ENCODE peak calls at places on chromosomes 13 and 19, in six cellular contexts. P, Y, U, A, T and L are unnamed samples.

GRCh38 chr13:38819596-38819995 is 132.7 kb downstream of the FREM2 start:
- DNase-seq in U (no peak), P (no peak), Y (no peak), T (no peak), A (no peak), L (no peak)

GRCh38 chr13:87712012-87712411 is 40.8 kb downstream of the SLITRK5 start:
- DNase-seq in Y (no peak), U (no peak), T (no peak), P (peak; percentile 3), A (no peak), L (no peak)

GRCh38 chr13:112254061-112254818 is 121.9 kb upstream of the SPACA7 start:
- DNase-seq in A (no peak), T (no peak), P (no peak), Y (no peak), U (no peak), L (no peak)

GRCh38 chr19:1318678-1319471 is 33.2 kb downstream of the EFNA2 start:
- DNase-seq in P (peak; percentile 76), U (no peak), T (no peak), Y (no peak), A (no peak), L (peak; percentile 54)

GRCh38 chr19:38061294-38061693 is 154.3 kb downstream of the SIPA1L3 start:
- DNase-seq in A (no peak), Y (no peak), P (no peak), U (no peak), T (no peak), L (no peak)

GRCh38 chr13:86914757-86915156 is 756.4 kb upstream of the SLITRK5 start:
- DNase-seq in T (no peak), U (no peak), A (no peak), Y (no peak), P (no peak), L (no peak)

GRCh38 chr19:42075364-42075615 is 676 bp upstream of the ZNF574 start:
- DNase-seq in U (no peak), A (no peak), P (no peak), Y (no peak), T (no peak), L (no peak)

GRCh38 chr13:42170029-42170428 is 101.9 kb upstream of the AKAP11 start:
- DNase-seq in P (peak; percentile 70), U (no peak), T (no peak), Y (no peak), A (no peak), L (no peak)

GRCh38 chr13:83221256-83221655 is 661.0 kb downstream of the SLITRK1 start:
- DNase-seq in Y (no peak), T (no peak), P (no peak), A (no peak), U (no peak), L (peak; percentile 27)

GRCh38 chr13:112688560-112689497 is 1.0 kb upstream of the ATP11A start:
- DNase-seq in Y (no peak), T (peak; percentile 88), A (peak; percentile 77), P (peak; percentile 58), U (peak; percentile 83), L (no peak)

GRCh38 chr13:80116107-80116506 is 224.8 kb downstream of the SPRY2 start:
- DNase-seq in T (no peak), P (no peak), U (no peak), Y (no peak), A (no peak), L (peak; percentile 45)

GRCh38 chr13:74889321-74889720 is 592.6 kb downstream of the TBC1D4 start:
- DNase-seq in Y (no peak), A (no peak), U (no peak), P (no peak), T (no peak), L (no peak)

GRCh38 chr13:42041684-42042035 is 6.8 kb upstream of the DGKH start:
- DNase-seq in Y (no peak), P (peak; percentile 76), A (peak; percentile 80), U (no peak), T (peak; percentile 77), L (no peak)

GRCh38 chr13:45615501-45616101 is at the start of gene ERICH6B:
- DNase-seq in P (peak; percentile 92), T (no peak), Y (no peak), A (no peak), U (no peak), L (no peak)

GRCh38 chr19:3319643-3320353 is 46.6 kb upstream of the NFIC start:
- DNase-seq in P (no peak), A (no peak), Y (no peak), T (no peak), U (no peak), L (peak; percentile 44)

GRCh38 chr19:43435775-43436174 is 21.1 kb downstream of the TEX101 start:
- DNase-seq in U (no peak), Y (no peak), P (no peak), A (no peak), T (no peak), L (no peak)

GRCh38 chr19:43441736-43442135 is 23.7 kb downstream of the LYPD3 start:
- DNase-seq in Y (no peak), P (no peak), A (no peak), U (no peak), T (no peak), L (no peak)

GRCh38 chr19:43438291-43439162 is 23.8 kb downstream of the TEX101 start:
- DNase-seq in T (no peak), A (no peak), U (no peak), Y (no peak), P (no peak), L (peak; percentile 92)

GRCh38 chr19:43437712-43438111 is 23.0 kb downstream of the TEX101 start:
- DNase-seq in U (no peak), P (no peak), A (no peak), Y (no peak), T (no peak), L (no peak)

DNA sequence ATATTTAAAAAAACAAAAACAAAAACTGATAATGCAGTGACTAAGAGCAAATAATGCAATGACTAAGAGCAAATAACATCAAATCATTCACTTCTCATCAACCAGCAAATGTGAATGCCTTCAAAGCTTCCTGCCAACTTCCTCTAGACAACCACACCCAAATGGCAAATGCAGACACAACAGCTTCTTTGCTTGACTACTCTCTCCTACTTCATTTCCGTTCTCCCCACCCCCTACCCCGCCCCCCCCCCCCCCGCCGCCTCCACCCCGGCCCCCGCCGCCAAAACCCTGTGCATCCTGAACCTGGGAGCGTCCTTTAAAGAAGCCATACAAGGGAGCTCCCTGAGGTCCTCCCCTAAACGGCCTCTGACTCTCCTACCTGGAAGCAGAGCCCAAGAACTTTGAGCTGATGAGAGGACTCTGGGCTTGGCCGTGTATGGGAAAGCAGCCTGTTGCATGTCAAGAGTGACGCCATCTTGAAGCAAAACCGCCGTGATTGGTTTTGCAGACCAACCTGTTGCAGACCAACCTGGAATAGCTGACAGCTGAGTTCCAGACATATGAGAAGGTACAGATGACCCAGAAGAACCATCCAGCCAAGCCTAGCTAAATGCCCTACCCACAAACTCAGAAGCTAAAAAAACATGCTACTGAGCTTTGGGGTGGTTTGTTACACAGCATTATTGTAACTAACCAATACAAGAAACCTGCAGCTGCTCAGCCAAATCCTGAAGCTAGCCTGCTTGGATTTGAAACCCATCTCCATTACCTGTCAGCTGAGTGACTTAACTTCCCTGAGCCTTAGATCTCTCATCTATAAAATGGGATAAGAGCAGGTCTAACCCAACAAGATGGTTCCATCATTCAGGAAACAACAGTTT is 24.7 kb downstream of the TEX101 start:
- DNase-seq in P (no peak), A (no peak), T (no peak), U (no peak), Y (peak; percentile 28), L (peak; percentile 54)
- H3K27ac ChIP-seq in P (no peak overlapping the region), A (no peak overlapping the region), T (no peak overlapping the region), U (peak overlapping the region; percentile 68), Y (peak overlapping the region; percentile 85), L (no peak overlapping the region)

GRCh38 chr19:8589177-8589714 is 12.0 kb upstream of the MYO1F start:
- DNase-seq in U (no peak), P (no peak), A (no peak), Y (no peak), T (no peak), L (no peak)

GRCh38 chr19:8596168-8596567 is 14.3 kb downstream of the ADAMTS10 start:
- DNase-seq in P (no peak), T (no peak), U (no peak), A (no peak), Y (no peak), L (no peak)

GRCh38 chr19:8593931-8594330 is 16.6 kb downstream of the ADAMTS10 start:
- DNase-seq in Y (no peak), T (no peak), U (no peak), A (no peak), P (no peak), L (peak; percentile 49)

GRCh38 chr19:8595651-8596050 is 14.9 kb downstream of the ADAMTS10 start:
- DNase-seq in Y (no peak), A (no peak), T (no peak), U (no peak), P (no peak), L (no peak)

DNA sequence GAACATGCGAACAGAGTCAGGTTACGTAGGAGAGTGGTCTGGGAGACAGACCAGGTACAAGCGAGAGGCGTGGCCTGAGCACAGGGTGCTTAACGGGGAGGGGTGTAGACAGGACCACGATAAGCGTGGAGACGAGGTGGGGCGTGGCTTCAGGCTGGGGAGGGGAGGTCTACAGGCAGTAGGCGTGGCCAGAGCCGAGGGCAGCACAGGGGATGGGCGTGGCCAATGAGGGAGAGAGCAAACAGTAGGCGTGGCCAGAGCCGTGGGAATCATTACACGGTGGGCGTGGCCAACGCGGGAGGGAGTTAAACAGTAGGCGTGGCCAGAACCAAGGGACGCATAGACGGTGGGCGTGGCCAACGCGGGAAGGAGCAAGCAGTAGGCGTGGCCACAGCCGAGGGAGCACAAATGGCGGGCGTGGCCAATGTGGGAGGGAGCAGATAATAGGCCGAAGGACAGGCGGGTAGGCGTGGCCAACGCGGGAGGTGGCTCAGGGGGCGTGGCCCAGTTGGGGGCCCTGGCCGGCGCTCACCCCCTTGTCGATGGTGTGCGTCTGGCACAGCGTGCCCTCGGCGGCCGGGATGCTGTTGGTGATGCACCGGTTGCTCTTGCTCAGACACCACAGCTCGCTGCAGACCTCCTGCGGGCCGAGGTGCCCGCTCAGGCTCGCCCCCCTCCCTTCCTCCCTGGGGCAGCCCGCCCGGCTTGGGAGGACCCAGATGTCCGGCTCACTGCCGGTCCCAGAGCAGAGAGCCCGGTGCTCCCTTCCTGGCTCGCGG is 15.2 kb upstream of the MYO1F start:
- DNase-seq in A (peak; percentile 99), Y (peak; percentile 97), U (peak; percentile 94), P (peak; percentile 100), T (peak; percentile 91), L (peak; percentile 99)
- H3K27ac ChIP-seq in A (no peak overlapping the region), Y (no peak overlapping the region), U (no peak overlapping the region), P (no peak overlapping the region), T (peak overlapping the region; percentile 24), L (peak overlapping the region; percentile 47)

GRCh38 chr19:17933414-17934129 is 757 bp downstream of the CCDC124 start:
- DNase-seq in Y (no peak), T (no peak), A (no peak), U (no peak), P (no peak), L (no peak)
- H3K27ac ChIP-seq in Y (peak overlapping the region; percentile 91), T (peak overlapping the region; percentile 97), A (no peak overlapping the region), U (peak overlapping the region; percentile 91), P (no peak overlapping the region), L (peak overlapping the region; percentile 97)

DNA sequence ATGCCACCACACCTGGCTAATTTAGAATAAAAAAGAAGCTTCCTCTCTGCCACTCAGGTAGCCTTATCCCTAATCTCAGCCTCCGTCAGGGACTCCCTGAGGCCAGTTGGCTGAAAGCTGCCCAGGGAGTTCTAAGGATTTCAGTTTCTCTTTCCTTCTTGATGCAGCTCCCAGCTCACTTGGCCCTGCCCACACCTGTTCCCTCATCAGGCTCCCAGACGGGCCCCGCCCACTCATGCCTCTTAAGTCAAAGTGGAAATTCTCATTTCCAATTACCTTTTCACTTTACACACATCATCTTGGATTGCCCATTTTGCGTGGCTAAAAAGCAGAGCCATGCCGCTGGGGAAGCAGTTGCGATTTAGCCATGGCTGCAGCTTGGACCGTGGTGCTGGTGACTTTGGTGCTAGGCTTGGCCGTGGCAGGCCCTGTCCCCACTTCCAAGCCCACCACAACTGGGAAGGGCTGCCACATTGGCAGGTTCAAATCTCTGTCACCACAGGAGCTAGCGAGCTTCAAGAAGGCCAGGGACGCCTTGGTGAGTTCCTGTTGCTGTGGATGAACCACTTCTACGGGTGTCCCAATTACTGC is at the start of gene IFNL1:
- DNase-seq in P (no peak), U (peak; percentile 42), A (peak; percentile 42), T (peak; percentile 77), Y (no peak), L (no peak)
- H3K27ac ChIP-seq in P (no peak within 1 kb of the TSS), U (no peak within 1 kb of the TSS), A (no peak within 1 kb of the TSS), T (no peak within 1 kb of the TSS), Y (no peak within 1 kb of the TSS), L (no peak within 1 kb of the TSS)